ENCODE peak calls at places on chromosomes 16 and 17, in nine cellular contexts. G, L, V, A, F, P, U, E and I are unnamed samples.

GRCh38 chr16:68417711-68418301 is 30.5 kb downstream of the SMPD3 start:
- DNase-seq in A (no peak), L (peak), U (no peak), G (peak), V (no peak), E (no peak), F (no peak), P (peak), I (no peak)

GRCh38 chr16:58035356-58036170 is 10.0 kb downstream of the MMP15 start:
- DNase-seq in E (no peak), P (no peak), L (no peak), G (no peak), V (no peak), F (no peak), U (no peak), A (no peak), I (no peak)

GRCh38 chr17:1060991-1061390 is 64.1 kb downstream of the TIMM22 start:
- DNase-seq in L (no peak), P (no peak), F (no peak), A (peak), V (peak), G (peak), U (peak), E (no peak), I (no peak)

GRCh38 chr16:86578499-86579267 is at the start of gene FOXL1:
- DNase-seq in F (no peak), L (no peak), G (peak), U (no peak), E (no peak), A (peak), P (no peak), V (no peak), I (no peak)

GRCh38 chr17:9907883-9908648 is 3.0 kb upstream of the RCVRN start:
- DNase-seq in P (no peak), L (no peak), F (no peak), U (no peak), V (no peak), G (peak), A (no peak), E (no peak), I (no peak)

GRCh38 chr16:88901718-88902337 is 35.4 kb upstream of the PABPN1L start:
- DNase-seq in P (no peak), U (no peak), G (no peak), E (no peak), A (no peak), F (no peak), V (no peak), L (no peak), I (no peak)

GRCh38 chr16:23433261-23433920 is 19.6 kb downstream of the COG7 start:
- DNase-seq in F (no peak), P (no peak), V (no peak), G (no peak), A (no peak), E (no peak), U (no peak), L (no peak), I (no peak)

GRCh38 chr17:37050905-37051304 is 102.2 kb downstream of the AATF start:
- DNase-seq in V (no peak), L (no peak), F (no peak), E (no peak), U (no peak), P (no peak), A (no peak), G (no peak), I (no peak)

GRCh38 chr16:86072328-86073102 is 173.6 kb downstream of the IRF8 start:
- DNase-seq in G (peak), U (peak), P (no peak), V (peak), F (peak), E (no peak), A (peak), L (no peak), I (peak)